ENCODE peak calls at places on chromosomes 11 and 22, in six cellular contexts. One of them, this sample, is unnamed.

GRCh38 chr22:31130873-31131272 is 8.1 kb downstream of the INPP5J start:
- DNase-seq in cardiac muscle cell: no peak
- DNase-seq in gastrocnemius medialis: no peak
- DNase-seq in psoas muscle: peak
- DNase-seq in BE2C: no peak
- DNase-seq in fibroblast of lung: no peak
- DNase-seq in this sample: no peak

GRCh38 chr11:70170596-70171210 is 32.4 kb upstream of the FADD start:
- DNase-seq in fibroblast of lung: no peak
- DNase-seq in gastrocnemius medialis: no peak
- DNase-seq in cardiac muscle cell: no peak
- DNase-seq in psoas muscle: no peak
- DNase-seq in BE2C: no peak
- DNase-seq in this sample: no peak

GRCh38 chr11:122661182-122661945 is 5.8 kb downstream of the UBASH3B start:
- DNase-seq in gastrocnemius medialis: no peak
- DNase-seq in BE2C: no peak
- DNase-seq in fibroblast of lung: no peak
- DNase-seq in cardiac muscle cell: no peak
- DNase-seq in psoas muscle: no peak
- DNase-seq in this sample: no peak

GRCh38 chr22:30195245-30196140 is 51.1 kb downstream of the LIF start:
- DNase-seq in gastrocnemius medialis: no peak
- DNase-seq in fibroblast of lung: peak
- DNase-seq in BE2C: no peak
- DNase-seq in cardiac muscle cell: no peak
- DNase-seq in psoas muscle: no peak
- DNase-seq in this sample: no peak

GRCh38 chr22:17845790-17846189 is 71.5 kb upstream of the BID start:
- DNase-seq in gastrocnemius medialis: no peak
- DNase-seq in cardiac muscle cell: no peak
- DNase-seq in BE2C: peak
- DNase-seq in fibroblast of lung: no peak
- DNase-seq in psoas muscle: no peak
- DNase-seq in this sample: no peak

GRCh38 chr22:47384977-47385376 is 622.5 kb downstream of the TBC1D22A start:
- DNase-seq in gastrocnemius medialis: no peak
- DNase-seq in psoas muscle: no peak
- DNase-seq in cardiac muscle cell: no peak
- DNase-seq in BE2C: no peak
- DNase-seq in fibroblast of lung: no peak
- DNase-seq in this sample: no peak

GRCh38 chr11:132039521-132039920 is 669.1 kb downstream of the NTM start:
- DNase-seq in gastrocnemius medialis: no peak
- DNase-seq in psoas muscle: no peak
- DNase-seq in fibroblast of lung: no peak
- DNase-seq in cardiac muscle cell: no peak
- DNase-seq in BE2C: no peak
- DNase-seq in this sample: no peak

GRCh38 chr11:103228807-103229206 is 119.6 kb downstream of the DYNC2H1 start:
- DNase-seq in gastrocnemius medialis: no peak
- DNase-seq in cardiac muscle cell: no peak
- DNase-seq in fibroblast of lung: no peak
- DNase-seq in BE2C: peak
- DNase-seq in psoas muscle: no peak
- DNase-seq in this sample: no peak

GRCh38 chr11:16111690-16112089 is 244.7 kb downstream of the SOX6 start:
- DNase-seq in fibroblast of lung: no peak
- DNase-seq in psoas muscle: no peak
- DNase-seq in gastrocnemius medialis: peak
- DNase-seq in cardiac muscle cell: peak
- DNase-seq in BE2C: no peak
- DNase-seq in this sample: no peak

GRCh38 chr11:2989551-2989950 is 2.6 kb downstream of the NAP1L4 start:
- DNase-seq in psoas muscle: no peak
- DNase-seq in cardiac muscle cell: no peak
- DNase-seq in gastrocnemius medialis: no peak
- DNase-seq in BE2C: no peak
- DNase-seq in fibroblast of lung: no peak
- DNase-seq in this sample: no peak
- H3K4me3 ChIP-seq in psoas muscle: peak
- H3K4me3 ChIP-seq in cardiac muscle cell: peak
- H3K4me3 ChIP-seq in gastrocnemius medialis: no peak
- H3K4me3 ChIP-seq in BE2C: peak
- H3K4me3 ChIP-seq in fibroblast of lung: peak
- H3K4me3 ChIP-seq in this sample: peak

GRCh38 chr11:110433393-110434333 is 3.9 kb downstream of the FDX1 start:
- DNase-seq in cardiac muscle cell: no peak
- DNase-seq in BE2C: no peak
- DNase-seq in gastrocnemius medialis: no peak
- DNase-seq in fibroblast of lung: peak
- DNase-seq in psoas muscle: no peak
- DNase-seq in this sample: no peak

GRCh38 chr11:110435780-110436717 is 6.3 kb downstream of the FDX1 start:
- DNase-seq in cardiac muscle cell: no peak
- DNase-seq in psoas muscle: no peak
- DNase-seq in gastrocnemius medialis: peak
- DNase-seq in fibroblast of lung: peak
- DNase-seq in BE2C: no peak
- DNase-seq in this sample: no peak

GRCh38 chr11:110432713-110433392 is 3.1 kb downstream of the FDX1 start:
- DNase-seq in gastrocnemius medialis: no peak
- DNase-seq in cardiac muscle cell: no peak
- DNase-seq in psoas muscle: no peak
- DNase-seq in fibroblast of lung: peak
- DNase-seq in BE2C: no peak
- DNase-seq in this sample: no peak

GRCh38 chr11:110438017-110438416 is 8.3 kb downstream of the FDX1 start:
- DNase-seq in fibroblast of lung: no peak
- DNase-seq in cardiac muscle cell: no peak
- DNase-seq in BE2C: no peak
- DNase-seq in psoas muscle: no peak
- DNase-seq in gastrocnemius medialis: no peak
- DNase-seq in this sample: no peak

GRCh38 chr11:110434952-110435779 is 5.4 kb downstream of the FDX1 start:
- DNase-seq in psoas muscle: no peak
- DNase-seq in fibroblast of lung: peak
- DNase-seq in gastrocnemius medialis: peak
- DNase-seq in BE2C: no peak
- DNase-seq in cardiac muscle cell: no peak
- DNase-seq in this sample: no peak
- TF ChIP-seq CTCF in psoas muscle: no peak
- TF ChIP-seq CTCF in fibroblast of lung: no peak
- TF ChIP-seq CTCF in gastrocnemius medialis: peak
- TF ChIP-seq CTCF in BE2C: peak
- TF ChIP-seq CTCF in cardiac muscle cell: peak
- TF ChIP-seq CTCF in this sample: no peak

GRCh38 chr11:72720047-72720446 is 32.2 kb downstream of the ARAP1 start:
- DNase-seq in BE2C: no peak
- DNase-seq in cardiac muscle cell: no peak
- DNase-seq in fibroblast of lung: no peak
- DNase-seq in gastrocnemius medialis: no peak
- DNase-seq in psoas muscle: peak
- DNase-seq in this sample: no peak
- H3K4me3 ChIP-seq in BE2C: no peak
- H3K4me3 ChIP-seq in cardiac muscle cell: no peak
- H3K4me3 ChIP-seq in fibroblast of lung: peak
- H3K4me3 ChIP-seq in gastrocnemius medialis: peak
- H3K4me3 ChIP-seq in psoas muscle: peak
- H3K4me3 ChIP-seq in this sample: peak

GRCh38 chr11:29251738-29252137 is 765.1 kb downstream of the KCNA4 start:
- DNase-seq in cardiac muscle cell: no peak
- DNase-seq in fibroblast of lung: no peak
- DNase-seq in BE2C: no peak
- DNase-seq in psoas muscle: no peak
- DNase-seq in gastrocnemius medialis: no peak
- DNase-seq in this sample: no peak
- TF ChIP-seq CTCF in cardiac muscle cell: no peak
- TF ChIP-seq CTCF in fibroblast of lung: no peak
- TF ChIP-seq CTCF in BE2C: no peak
- TF ChIP-seq CTCF in psoas muscle: no peak
- TF ChIP-seq CTCF in gastrocnemius medialis: no peak
- TF ChIP-seq CTCF in this sample: no peak

GRCh38 chr11:43556892-43557291 is 123.6 kb upstream of the HSD17B12 start:
- DNase-seq in BE2C: no peak
- DNase-seq in fibroblast of lung: no peak
- DNase-seq in gastrocnemius medialis: no peak
- DNase-seq in cardiac muscle cell: no peak
- DNase-seq in psoas muscle: no peak
- DNase-seq in this sample: no peak
- H3K4me3 ChIP-seq in BE2C: no peak
- H3K4me3 ChIP-seq in fibroblast of lung: no peak
- H3K4me3 ChIP-seq in gastrocnemius medialis: no peak
- H3K4me3 ChIP-seq in cardiac muscle cell: peak
- H3K4me3 ChIP-seq in psoas muscle: no peak
- H3K4me3 ChIP-seq in this sample: no peak

GRCh38 chr11:47553417-47553746 is 450 bp upstream of the CELF1 start:
- DNase-seq in cardiac muscle cell: no peak
- DNase-seq in psoas muscle: no peak
- DNase-seq in fibroblast of lung: no peak
- DNase-seq in gastrocnemius medialis: no peak
- DNase-seq in BE2C: no peak
- DNase-seq in this sample: no peak
- TF ChIP-seq CTCF in cardiac muscle cell: no peak
- TF ChIP-seq CTCF in psoas muscle: no peak
- TF ChIP-seq CTCF in fibroblast of lung: no peak
- TF ChIP-seq CTCF in gastrocnemius medialis: peak
- TF ChIP-seq CTCF in BE2C: no peak
- TF ChIP-seq CTCF in this sample: no peak

DNA sequence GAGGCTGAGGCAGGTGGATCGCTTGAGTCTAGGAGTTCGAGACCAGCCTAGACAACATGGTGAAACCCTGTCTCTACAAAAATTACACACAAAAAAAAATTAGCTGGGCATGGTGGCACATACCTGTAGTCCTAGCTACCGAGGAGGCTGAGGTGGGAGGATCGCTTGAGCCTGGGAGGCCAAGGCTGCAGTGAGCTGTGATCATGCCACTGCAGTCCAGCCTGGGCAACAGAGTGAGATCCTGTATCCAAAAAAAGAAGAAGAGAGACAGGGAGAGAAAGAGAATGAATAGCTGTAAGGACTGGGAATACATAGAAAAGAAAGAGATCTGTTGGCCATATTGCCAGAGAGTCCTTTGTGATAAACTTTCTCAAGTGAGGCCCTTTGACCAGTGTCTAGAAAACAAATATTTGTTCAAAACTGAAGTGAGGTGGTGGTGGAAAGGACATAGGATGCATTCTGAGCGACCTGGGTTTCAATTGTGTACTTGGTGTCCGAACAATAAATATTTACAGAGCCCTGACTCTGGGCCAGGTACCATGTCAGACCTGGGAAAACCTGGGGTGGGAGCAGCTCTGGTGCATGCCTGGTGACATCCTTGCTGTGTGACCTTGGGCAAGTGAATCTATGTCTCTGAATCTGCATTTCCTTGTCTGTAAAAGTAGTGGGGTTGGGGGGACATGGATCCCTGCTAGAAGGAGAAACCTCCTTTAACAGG is 89.6 kb upstream of the CRYBB3 start:
- DNase-seq in gastrocnemius medialis: no peak
- DNase-seq in BE2C: no peak
- DNase-seq in fibroblast of lung: no peak
- DNase-seq in psoas muscle: no peak
- DNase-seq in cardiac muscle cell: no peak
- DNase-seq in this sample: no peak
- H3K4me3 ChIP-seq in gastrocnemius medialis: no peak
- H3K4me3 ChIP-seq in BE2C: no peak
- H3K4me3 ChIP-seq in fibroblast of lung: no peak
- H3K4me3 ChIP-seq in psoas muscle: peak
- H3K4me3 ChIP-seq in cardiac muscle cell: no peak
- H3K4me3 ChIP-seq in this sample: no peak

GRCh38 chr22:38986629-38987028 is 4.5 kb downstream of the APOBEC3B start:
- DNase-seq in cardiac muscle cell: no peak
- DNase-seq in gastrocnemius medialis: no peak
- DNase-seq in BE2C: no peak
- DNase-seq in psoas muscle: peak
- DNase-seq in fibroblast of lung: no peak
- DNase-seq in this sample: no peak

GRCh38 chr22:38982008-38982927 is at the start of gene APOBEC3B:
- DNase-seq in gastrocnemius medialis: peak
- DNase-seq in BE2C: peak
- DNase-seq in psoas muscle: peak
- DNase-seq in cardiac muscle cell: peak
- DNase-seq in fibroblast of lung: peak
- DNase-seq in this sample: peak

GRCh38 chr22:38984224-38984623 is 2.1 kb downstream of the APOBEC3B start:
- DNase-seq in BE2C: no peak
- DNase-seq in cardiac muscle cell: no peak
- DNase-seq in psoas muscle: no peak
- DNase-seq in gastrocnemius medialis: no peak
- DNase-seq in fibroblast of lung: no peak
- DNase-seq in this sample: no peak

GRCh38 chr22:38981659-38982007 is 514 bp upstream of the APOBEC3B start:
- DNase-seq in cardiac muscle cell: no peak
- DNase-seq in BE2C: no peak
- DNase-seq in psoas muscle: peak
- DNase-seq in fibroblast of lung: no peak
- DNase-seq in gastrocnemius medialis: no peak
- DNase-seq in this sample: no peak

GRCh38 chr22:38981005-38981658 is 1.0 kb upstream of the APOBEC3B start:
- DNase-seq in psoas muscle: peak
- DNase-seq in fibroblast of lung: peak
- DNase-seq in BE2C: peak
- DNase-seq in gastrocnemius medialis: no peak
- DNase-seq in cardiac muscle cell: peak
- DNase-seq in this sample: no peak
- TF ChIP-seq CTCF in psoas muscle: no peak
- TF ChIP-seq CTCF in fibroblast of lung: peak
- TF ChIP-seq CTCF in BE2C: peak
- TF ChIP-seq CTCF in gastrocnemius medialis: no peak
- TF ChIP-seq CTCF in cardiac muscle cell: peak
- TF ChIP-seq CTCF in this sample: peak

This sample was measured in AG04450.